ENCODE peak calls at places on chromosomes 6 and 20, in ten cellular contexts. O is heart left ventricle, L is sigmoid colon, N is esophagus squamous epithelium, Y is H54, T is uterus, K is right lobe of liver, Q is lower leg skin, I is body of pancreas, F is HepG2. R is an unnamed sample.

GRCh38 chr20:7520361-7520760 is 419.9 kb downstream of the HAO1 start:
- DNase-seq in F (no peak), T (no peak), O (no peak), L (no peak), K (no peak), N (no peak), Y (no peak), Q (no peak), I (no peak), R (no peak)

GRCh38 chr6:56752009-56752408 is 109.3 kb upstream of the DST start:
- DNase-seq in O (no peak), Y (no peak), N (no peak), K (no peak), T (no peak), I (no peak), F (no peak), Q (no peak), L (no peak), R (no peak)

GRCh38 chr6:104995989-104996617 is 39.2 kb downstream of the LIN28B start:
- DNase-seq in T (no peak), O (no peak), Y (no peak), Q (no peak), F (no peak), K (no peak), I (no peak), L (peak; percentile 67), N (no peak), R (peak; percentile 86)

GRCh38 chr20:561437-562231 is 18.0 kb upstream of the CSNK2A1 start:
- DNase-seq in K (peak; percentile 67), Q (peak; percentile 88), I (peak; percentile 63), F (peak; percentile 86), N (no peak), O (peak; percentile 68), T (peak; percentile 34), Y (peak; percentile 57), L (peak; percentile 73), R (peak; percentile 82)

GRCh38 chr20:19336601-19337000 is 124.2 kb downstream of the SLC24A3 start:
- DNase-seq in Q (no peak), Y (no peak), L (no peak), O (no peak), N (no peak), T (no peak), I (no peak), F (no peak), K (no peak), R (no peak)

GRCh38 chr6:137904822-137905617 is 38.0 kb downstream of the TNFAIP3 start:
- DNase-seq in I (peak; percentile 33), T (no peak), N (no peak), Q (no peak), F (no peak), K (no peak), L (no peak), O (no peak), Y (no peak), R (no peak)

GRCh38 chr6:150528648-150529285 is 70.9 kb upstream of the PLEKHG1 start:
- DNase-seq in L (peak; percentile 91), T (peak; percentile 72), Y (peak; percentile 27), I (no peak), Q (no peak), O (peak; percentile 65), K (peak; percentile 54), N (no peak), F (no peak), R (no peak)

GRCh38 chr6:21808045-21808470 is 214.5 kb downstream of the SOX4 start:
- DNase-seq in Y (peak; percentile 39), N (no peak), F (no peak), I (no peak), K (no peak), T (peak; percentile 46), O (peak; percentile 49), Q (peak; percentile 74), L (no peak), R (no peak)

GRCh38 chr6:70398783-70399730 is 14.3 kb upstream of the FAM135A start:
- DNase-seq in K (no peak), O (peak; percentile 45), T (no peak), L (no peak), I (peak; percentile 74), N (no peak), Y (peak; percentile 23), F (peak; percentile 96), Q (no peak), R (no peak)

GRCh38 chr6:136317023-136317649 is 27.5 kb upstream of the BCLAF1 start:
- DNase-seq in K (peak; percentile 60), T (peak; percentile 42), F (peak; percentile 62), Y (no peak), I (peak; percentile 71), N (no peak), Q (no peak), O (peak; percentile 35), L (no peak), R (peak; percentile 77)

GRCh38 chr6:31814677-31815024 is 432 bp downstream of the HSPA1L start:
- DNase-seq in T (peak; percentile 96), Q (peak; percentile 99), O (peak; percentile 98), L (peak; percentile 99), K (peak; percentile 98), N (peak; percentile 45), F (peak; percentile 96), Y (peak; percentile 85), I (peak; percentile 94), R (peak; percentile 77)

GRCh38 chr6:132887204-132887603 is 72.8 kb downstream of the RPS12 start:
- DNase-seq in N (no peak), Y (no peak), L (no peak), I (no peak), Q (no peak), K (no peak), O (no peak), T (no peak), F (no peak), R (no peak)

DNA sequence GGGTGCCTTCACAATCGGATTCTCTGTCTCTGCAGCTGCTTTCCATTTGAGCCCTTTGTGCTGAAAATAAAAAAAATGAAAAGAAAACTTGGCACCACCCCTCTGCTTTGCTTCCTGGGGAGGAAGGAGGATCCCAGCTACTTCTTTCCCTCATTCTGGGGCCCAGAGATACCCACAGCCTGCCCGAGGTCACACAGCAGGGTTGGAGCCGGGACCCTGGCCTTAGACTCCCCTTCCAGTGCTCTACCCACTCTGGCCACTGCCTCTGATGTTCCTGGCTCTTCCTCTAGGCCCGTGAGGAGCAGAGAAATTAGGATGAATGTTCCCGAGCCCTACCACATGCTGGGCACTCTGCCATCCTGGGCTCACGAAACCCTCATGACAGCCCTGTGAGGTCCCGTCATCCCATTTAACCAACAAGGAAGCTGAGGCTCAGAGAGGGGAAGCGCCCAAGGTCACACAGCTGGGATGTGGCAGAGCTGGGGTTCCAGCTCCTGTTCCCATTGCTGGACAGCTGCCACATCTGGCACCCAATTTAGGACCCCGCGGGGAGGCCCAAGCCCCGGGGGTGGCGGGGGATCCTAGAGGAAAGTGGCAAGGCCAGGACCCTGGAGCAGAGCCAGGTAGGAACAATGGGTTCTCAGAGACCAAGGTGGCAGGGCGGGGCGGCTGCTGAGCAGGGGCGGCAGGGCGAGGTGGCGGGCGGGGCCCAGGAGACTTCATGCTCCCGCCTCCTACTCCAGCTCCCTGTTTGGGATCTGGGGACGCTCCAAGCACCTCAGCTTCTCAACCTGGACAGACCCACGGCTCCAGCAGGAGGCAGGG is 76.6 kb downstream of the CEBPB start:
- DNase-seq in O (peak; percentile 54), N (no peak), I (peak; percentile 74), Q (peak; percentile 96), F (peak; percentile 79), T (no peak), K (no peak), Y (no peak), L (peak; percentile 82), R (no peak)
- TF ChIP-seq POLR2A in O (no peak), N (no peak), I (peak; percentile 10), Q (no peak), F (no peak), T (no peak), K (no peak), Y (no peak), L (no peak), R (no peak)

DNA sequence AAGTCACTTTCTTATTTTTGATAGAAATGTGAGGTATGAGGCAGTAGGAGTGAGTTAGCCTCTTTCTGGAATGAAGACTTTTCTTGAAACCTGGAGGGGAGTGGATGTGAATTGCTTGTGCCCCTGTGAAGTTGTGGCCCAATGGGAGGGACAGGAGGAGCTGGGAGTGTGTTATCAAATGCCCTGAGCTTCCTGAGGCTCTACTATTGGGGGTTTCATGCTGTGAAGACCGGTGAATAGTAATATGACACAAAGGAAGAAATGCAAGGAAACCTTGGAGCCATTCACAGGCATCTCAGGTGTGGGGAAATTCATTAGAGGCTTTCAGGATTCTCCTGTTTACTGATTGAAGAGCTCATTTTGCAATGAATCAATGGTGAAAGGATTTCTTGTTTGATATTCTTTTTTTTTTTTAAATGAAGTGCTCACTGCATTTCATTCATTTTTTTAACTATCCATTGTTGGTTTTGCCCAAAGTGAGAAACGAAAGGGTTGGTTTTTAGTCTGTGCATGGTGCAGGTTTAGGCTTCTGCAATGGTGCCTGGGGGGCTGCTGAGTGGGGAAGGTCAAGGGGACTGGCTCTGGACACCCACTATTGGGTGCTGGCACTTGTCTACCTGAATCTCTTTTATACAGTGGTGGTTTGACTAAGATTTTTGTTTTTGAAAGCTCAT is 8.2 kb downstream of the RNF144B start:
- DNase-seq in L (no peak), N (no peak), Q (no peak), O (no peak), Y (no peak), F (no peak), K (no peak), I (no peak), T (no peak), R (no peak)
- TF ChIP-seq POLR2A in L (no peak), N (no peak), Q (no peak), O (no peak), Y (no peak), F (no peak), K (no peak), I (no peak), T (no peak), R (no peak)

DNA sequence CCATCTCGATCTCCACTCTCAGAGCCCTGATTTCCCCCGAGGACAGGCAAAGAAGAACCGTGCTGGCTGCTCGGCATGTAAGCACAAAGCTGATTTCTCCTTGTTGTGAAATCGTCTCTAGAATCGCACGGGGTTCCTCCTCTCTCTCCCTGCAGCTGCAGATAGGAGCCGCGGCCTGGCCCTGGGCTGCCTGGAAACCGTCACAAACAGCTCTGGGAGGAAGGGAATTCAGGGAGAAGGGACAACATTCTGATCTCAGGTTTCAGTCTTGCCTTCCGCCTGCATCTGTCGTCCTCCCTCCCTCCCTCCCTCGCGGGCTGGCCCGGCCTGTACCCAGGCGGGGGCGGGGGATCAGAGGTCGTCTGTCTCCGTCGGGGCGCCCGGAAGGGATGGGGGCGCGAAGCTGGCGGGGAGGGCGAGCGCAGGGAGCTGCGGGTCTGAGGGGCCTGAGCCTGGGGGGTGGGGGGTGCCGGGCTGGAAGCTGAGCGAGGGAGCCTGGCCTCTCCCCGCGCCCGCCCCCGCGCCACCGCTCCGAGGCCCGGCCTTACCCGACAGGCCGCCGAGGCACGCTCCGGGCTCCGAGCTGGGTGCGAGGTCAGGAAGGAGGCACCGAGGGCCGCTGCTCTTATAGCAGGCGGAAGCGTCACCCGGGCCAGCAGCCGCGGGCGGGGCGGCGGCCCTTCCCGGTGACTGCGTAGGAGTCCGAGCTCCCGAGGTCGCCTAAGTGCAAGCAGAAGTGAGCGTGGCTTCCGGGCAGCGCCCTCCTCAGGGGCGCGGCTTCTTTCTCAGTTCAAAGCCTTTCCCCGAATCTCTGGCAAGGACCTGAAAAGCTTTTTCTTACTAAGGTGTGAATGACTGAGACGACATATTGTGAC is at the start of gene SERPINB1:
- DNase-seq in N (peak; percentile 75), I (peak; percentile 92), F (peak; percentile 97), T (peak; percentile 81), L (peak; percentile 93), Q (peak; percentile 97), Y (peak; percentile 64), O (peak; percentile 96), K (peak; percentile 88), R (peak; percentile 90)
- TF ChIP-seq POLR2A in N (no peak), I (peak; percentile 94), F (peak; percentile 83), T (peak; percentile 54), L (peak; percentile 62), Q (no peak), Y (peak; percentile 85), O (no peak), K (peak; percentile 77), R (peak; percentile 66)

GRCh38 chr6:167112421-167112820 is 10.5 kb upstream of the CCR6 start:
- DNase-seq in O (no peak), F (no peak), L (no peak), N (no peak), Y (no peak), I (no peak), K (no peak), T (no peak), Q (no peak), R (no peak)
- TF ChIP-seq POLR2A in O (no peak), F (no peak), L (no peak), N (no peak), Y (no peak), I (no peak), K (no peak), T (no peak), Q (no peak), R (no peak)